ENCODE peak calls at places on chromosomes 7 and 10, in ten cellular contexts. K is transverse colon, C is AG04450, N is IMR-90, R is cardiac muscle cell, I is heart right ventricle, E is endothelial cell of umbilical vein, Y is HL-60, H is fibroblast of lung, W is HCT116. M is an unnamed sample.

GRCh38 chr7:85730016-85730415 is 543.2 kb upstream of the SEMA3D start:
- DNase-seq in E (no peak), K (peak), H (no peak), C (no peak), W (no peak), I (no peak), N (no peak), Y (no peak), R (no peak), M (no peak)

GRCh38 chr7:139694389-139694676 is 83.5 kb downstream of the HIPK2 start:
- DNase-seq in R (no peak), Y (no peak), N (no peak), K (no peak), C (no peak), E (no peak), W (no peak), I (no peak), H (no peak), M (peak)

GRCh38 chr10:59433720-59434428 is 71.5 kb upstream of the FAM13C start:
- DNase-seq in K (no peak), R (no peak), C (no peak), Y (no peak), N (no peak), H (peak), I (no peak), E (no peak), W (no peak), M (no peak)

GRCh38 chr7:17131060-17131345 is 167.4 kb upstream of the AHR start:
- DNase-seq in I (no peak), N (peak), Y (no peak), K (no peak), R (peak), H (peak), E (no peak), C (no peak), W (no peak), M (no peak)

GRCh38 chr7:46146454-46147255 is 225.6 kb upstream of the IGFBP3 start:
- DNase-seq in I (no peak), W (no peak), E (no peak), N (peak), H (peak), K (no peak), Y (no peak), R (no peak), C (no peak), M (no peak)

GRCh38 chr10:131806146-131806545 is 94.7 kb upstream of the PPP2R2D start:
- DNase-seq in C (no peak), Y (no peak), I (no peak), H (no peak), N (no peak), R (no peak), E (no peak), W (no peak), K (no peak), M (no peak)

GRCh38 chr7:159280008-159280407 is 135.3 kb upstream of the VIPR2 start:
- DNase-seq in I (no peak), H (no peak), R (no peak), K (no peak), N (no peak), C (no peak), E (no peak), W (no peak), Y (no peak), M (no peak)

GRCh38 chr7:82036146-82036886 is 266.5 kb upstream of the HGF start:
- DNase-seq in R (no peak), H (peak), C (no peak), I (no peak), W (no peak), K (no peak), Y (no peak), N (peak), E (peak), M (no peak)

GRCh38 chr10:91683976-91684375 is 51.1 kb upstream of the PPP1R3C start:
- DNase-seq in W (no peak), R (no peak), I (no peak), N (peak), K (no peak), Y (no peak), H (peak), E (no peak), C (peak), M (no peak)

GRCh38 chr7:153943428-153944370 is 108.5 kb upstream of the DPP6 start:
- DNase-seq in N (no peak), E (no peak), C (no peak), H (no peak), I (no peak), Y (no peak), K (no peak), W (no peak), R (no peak), M (no peak)

GRCh38 chr10:97713351-97713827 is at the start of gene MARVELD1:
- DNase-seq in Y (peak), E (peak), K (peak), W (no peak), I (peak), C (peak), H (peak), R (peak), N (peak), M (peak)

GRCh38 chr7:158395780-158396214 is 191.8 kb downstream of the PTPRN2 start:
- DNase-seq in H (no peak), K (peak), Y (no peak), R (no peak), I (no peak), N (no peak), W (no peak), E (no peak), C (no peak), M (no peak)

GRCh38 chr10:111523016-111523415 is 446.2 kb downstream of the ADRA2A start:
- DNase-seq in H (no peak), K (no peak), I (no peak), N (no peak), E (no peak), Y (no peak), C (no peak), R (no peak), W (no peak), M (no peak)

GRCh38 chr7:139114585-139114984 is 5.1 kb upstream of the ZC3HAV1 start:
- DNase-seq in C (no peak), R (no peak), I (no peak), Y (no peak), H (no peak), E (no peak), K (no peak), W (no peak), N (no peak), M (no peak)

GRCh38 chr7:30920021-30920583 is 8.4 kb downstream of the AQP1 start:
- DNase-seq in H (peak), N (no peak), Y (no peak), R (no peak), W (no peak), C (no peak), E (no peak), I (peak), K (peak), M (peak)

GRCh38 chr10:1404236-1404952 is 332.9 kb downstream of the ADARB2 start:
- DNase-seq in Y (no peak), C (no peak), E (no peak), I (no peak), W (no peak), K (no peak), R (no peak), H (no peak), N (no peak), M (no peak)

GRCh38 chr10:88851706-88852105 is at the start of gene ANKRD22:
- DNase-seq in N (peak), K (peak), H (peak), W (peak), E (no peak), Y (peak), R (no peak), C (no peak), I (no peak), M (peak)
- H3K4me3 ChIP-seq in N (no peak), K (peak), H (no peak), W (no peak), E (no peak), Y (peak), R (no peak), C (no peak), I (no peak), M (no peak)

GRCh38 chr7:110373514-110374258 is 717.2 kb upstream of the LRRN3 start:
- DNase-seq in Y (no peak), W (no peak), K (no peak), H (peak), I (no peak), E (no peak), N (peak), R (no peak), C (peak), M (no peak)
- H3K27ac ChIP-seq in Y (no peak), W (no peak), K (no peak), H (no peak), I (no peak), E (no peak), N (peak), R (no peak), C (peak), M (no peak)

GRCh38 chr10:80161321-80162084 is 29.0 kb downstream of the PLAC9 start:
- DNase-seq in H (no peak), I (no peak), W (no peak), C (no peak), Y (no peak), R (peak), K (no peak), E (no peak), N (no peak), M (peak)
- TF ChIP-seq CTCF in H (peak), I (peak), W (no peak), C (peak), Y (no peak), R (peak), K (no peak), E (peak), N (peak), M (no peak)

GRCh38 chr10:26391701-26392695 is 46.1 kb upstream of the APBB1IP start:
- DNase-seq in R (no peak), Y (no peak), N (no peak), H (no peak), E (no peak), C (no peak), W (no peak), K (no peak), I (no peak), M (no peak)
- H3K4me3 ChIP-seq in R (no peak), Y (no peak), N (no peak), H (no peak), E (no peak), C (no peak), W (no peak), K (no peak), I (no peak), M (no peak)

GRCh38 chr7:44775383-44776107 is 20.9 kb upstream of the PPIA start:
- DNase-seq in W (no peak), K (no peak), Y (no peak), C (no peak), I (no peak), R (no peak), N (no peak), H (no peak), E (no peak), M (no peak)

GRCh38 chr7:44772440-44772839 is 23.8 kb downstream of the ZMIZ2 start:
- DNase-seq in Y (no peak), N (no peak), C (no peak), W (no peak), R (no peak), E (no peak), H (no peak), K (no peak), I (no peak), M (no peak)

GRCh38 chr7:44772867-44773266 is 23.6 kb upstream of the PPIA start:
- DNase-seq in I (no peak), Y (no peak), C (no peak), H (no peak), K (no peak), E (no peak), N (no peak), R (no peak), W (no peak), M (no peak)

GRCh38 chr7:44771358-44771757 is 22.7 kb downstream of the ZMIZ2 start:
- DNase-seq in N (no peak), I (no peak), W (no peak), K (no peak), E (no peak), H (no peak), C (no peak), Y (no peak), R (no peak), M (no peak)

DNA sequence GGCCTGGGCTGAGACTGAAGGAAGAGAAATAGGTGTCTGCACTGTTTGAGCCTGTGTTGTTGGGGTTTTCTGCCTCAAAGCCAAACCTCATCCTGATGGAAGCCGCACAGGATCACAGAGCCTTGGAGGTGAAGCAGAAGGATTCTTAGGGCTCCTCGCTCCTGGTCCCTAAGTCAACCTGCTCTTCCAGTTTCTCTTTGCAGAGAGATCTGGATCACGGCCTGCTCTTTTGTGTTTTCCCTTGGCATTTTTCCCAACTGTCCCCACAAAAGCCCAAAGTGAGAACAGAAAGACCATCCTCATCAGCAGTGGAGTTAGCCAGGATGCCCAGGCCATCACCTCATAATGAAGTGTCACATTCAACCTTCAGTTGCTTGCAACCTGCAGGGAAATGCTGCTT is 20.3 kb upstream of the PPIA start:
- DNase-seq in Y (no peak), R (no peak), H (no peak), I (no peak), C (no peak), K (no peak), W (no peak), N (no peak), E (no peak), M (no peak)
- H3K27ac ChIP-seq in Y (no peak), R (no peak), H (no peak), I (no peak), C (no peak), K (no peak), W (no peak), N (no peak), E (no peak), M (no peak)

GRCh38 chr10:12484945-12485805 is 135.8 kb downstream of the CAMK1D start:
- DNase-seq in Y (no peak), N (no peak), R (peak), C (no peak), W (no peak), H (no peak), E (no peak), K (peak), I (peak), M (peak)

GRCh38 chr10:12488626-12489025 is 139.3 kb downstream of the CAMK1D start:
- DNase-seq in I (no peak), H (no peak), C (no peak), W (no peak), E (no peak), Y (no peak), N (no peak), K (no peak), R (no peak), M (no peak)

GRCh38 chr10:12489357-12489756 is 140.0 kb downstream of the CAMK1D start:
- DNase-seq in R (no peak), Y (no peak), H (no peak), K (no peak), E (no peak), N (no peak), W (no peak), I (no peak), C (no peak), M (no peak)

GRCh38 chr10:12489806-12490205 is 140.5 kb downstream of the CAMK1D start:
- DNase-seq in Y (no peak), I (no peak), K (no peak), R (peak), N (no peak), H (no peak), C (no peak), E (no peak), W (no peak), M (no peak)

DNA sequence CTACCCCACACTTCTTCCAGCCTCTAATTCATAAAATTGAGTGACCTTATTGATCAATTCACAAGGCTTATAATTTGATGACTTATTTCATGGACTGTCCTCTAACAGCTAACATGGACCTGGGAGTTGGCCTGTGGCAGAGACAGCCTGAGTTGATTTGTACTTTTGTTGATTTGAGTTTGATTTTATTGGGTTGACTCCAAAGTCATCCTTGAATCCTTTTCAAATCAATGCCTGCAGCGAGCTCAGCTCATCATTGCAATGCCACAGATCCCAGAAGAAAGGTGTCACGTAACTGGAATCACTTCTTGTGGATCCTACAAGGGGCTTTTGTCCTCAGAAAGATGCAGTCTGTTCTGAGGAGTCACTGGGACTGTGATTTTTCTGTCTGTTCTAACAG is 138.0 kb downstream of the CAMK1D start:
- DNase-seq in R (no peak), Y (no peak), I (no peak), E (no peak), N (no peak), H (no peak), W (no peak), K (no peak), C (no peak), M (no peak)
- TF ChIP-seq CTCF in R (no peak), Y (no peak), I (no peak), E (no peak), N (no peak), H (no peak), W (no peak), K (no peak), C (no peak), M (no peak)

DNA sequence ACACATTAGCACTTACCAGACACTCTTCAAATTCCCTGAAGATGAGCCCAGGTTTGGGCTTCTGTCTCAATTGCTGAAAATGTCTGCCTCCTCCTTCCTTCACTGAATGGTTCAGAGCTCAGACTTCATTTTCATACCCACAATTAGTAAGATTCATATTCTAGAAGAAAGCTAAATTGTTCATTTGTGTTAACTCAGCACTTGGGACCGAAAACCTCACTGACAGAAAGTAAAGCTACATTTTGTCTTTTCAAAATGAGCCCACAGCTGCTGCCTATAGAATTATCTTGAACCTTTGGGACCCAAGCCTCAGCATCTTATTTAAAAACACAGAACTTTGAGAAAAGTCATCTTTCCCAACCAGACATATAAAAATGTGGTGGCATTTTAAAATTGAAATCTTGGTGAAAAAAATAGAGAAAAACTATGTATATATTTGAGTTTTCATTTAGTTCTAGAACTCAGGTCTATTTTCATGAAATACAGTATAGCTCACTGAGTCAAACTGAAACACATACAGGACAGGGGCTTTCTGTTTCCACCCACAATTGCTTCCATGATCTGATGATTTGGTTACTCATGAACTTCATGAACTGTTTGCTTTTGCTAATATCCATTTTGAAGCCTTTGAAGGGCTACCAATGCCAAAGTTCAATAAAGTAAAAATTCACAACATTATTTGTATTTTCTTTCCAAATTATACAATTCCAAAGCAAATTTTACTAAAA is 119.1 kb upstream of the PFKP start:
- DNase-seq in I (no peak), N (no peak), C (no peak), K (no peak), H (no peak), R (no peak), W (no peak), Y (no peak), E (no peak), M (no peak)
- H3K4me3 ChIP-seq in I (no peak), N (no peak), C (no peak), K (no peak), H (no peak), R (no peak), W (no peak), Y (no peak), E (no peak), M (no peak)

DNA sequence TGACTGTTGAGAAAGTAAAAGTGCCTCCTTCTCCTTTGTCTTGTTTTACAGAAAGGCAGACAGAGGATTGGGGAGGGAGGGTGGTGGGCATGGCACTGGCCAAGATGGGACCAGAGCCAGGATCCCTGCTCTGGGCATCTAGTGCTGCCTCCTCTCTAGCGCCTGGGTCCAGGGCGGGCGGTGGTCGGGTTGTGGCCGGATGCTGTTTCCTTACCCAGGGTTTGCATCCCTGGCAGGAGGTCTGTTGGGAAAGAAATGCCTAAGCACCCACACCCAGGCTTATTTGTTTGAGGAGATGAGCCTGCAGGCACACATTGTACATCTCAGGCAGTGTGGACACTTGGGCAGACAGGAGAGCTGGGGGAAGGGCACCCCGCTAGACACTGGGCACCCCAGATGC is 102.3 kb upstream of the PCBD1 start:
- DNase-seq in K (no peak), N (no peak), E (no peak), W (no peak), Y (no peak), H (no peak), C (no peak), R (no peak), I (no peak), M (no peak)
- H3K27ac ChIP-seq in K (no peak), N (no peak), E (no peak), W (no peak), Y (no peak), H (no peak), C (no peak), R (no peak), I (no peak), M (no peak)

DNA sequence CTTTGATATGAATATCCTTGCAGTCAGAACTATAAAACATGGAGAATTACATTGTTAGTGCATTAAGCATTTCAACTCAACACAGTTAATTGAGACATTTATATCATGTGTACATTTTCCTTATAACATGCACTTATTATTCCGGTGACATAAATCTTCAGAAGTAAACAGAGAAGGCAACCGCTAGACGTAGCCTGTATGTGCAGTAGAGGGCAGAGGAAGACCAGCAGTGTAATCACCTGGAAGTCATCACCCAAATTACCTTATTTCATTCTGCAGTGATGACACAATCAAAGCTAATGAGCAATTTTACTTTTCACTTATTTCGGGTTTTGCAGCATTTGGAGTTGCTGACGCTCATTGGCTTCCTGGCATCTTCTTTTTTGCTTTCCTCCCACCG is 394.6 kb downstream of the SDK1 start:
- DNase-seq in R (no peak), W (no peak), H (no peak), E (no peak), I (no peak), Y (no peak), C (no peak), K (no peak), N (no peak), M (no peak)
- TF ChIP-seq CTCF in R (no peak), W (peak), H (peak), E (no peak), I (peak), Y (no peak), C (peak), K (peak), N (no peak), M (peak)

DNA sequence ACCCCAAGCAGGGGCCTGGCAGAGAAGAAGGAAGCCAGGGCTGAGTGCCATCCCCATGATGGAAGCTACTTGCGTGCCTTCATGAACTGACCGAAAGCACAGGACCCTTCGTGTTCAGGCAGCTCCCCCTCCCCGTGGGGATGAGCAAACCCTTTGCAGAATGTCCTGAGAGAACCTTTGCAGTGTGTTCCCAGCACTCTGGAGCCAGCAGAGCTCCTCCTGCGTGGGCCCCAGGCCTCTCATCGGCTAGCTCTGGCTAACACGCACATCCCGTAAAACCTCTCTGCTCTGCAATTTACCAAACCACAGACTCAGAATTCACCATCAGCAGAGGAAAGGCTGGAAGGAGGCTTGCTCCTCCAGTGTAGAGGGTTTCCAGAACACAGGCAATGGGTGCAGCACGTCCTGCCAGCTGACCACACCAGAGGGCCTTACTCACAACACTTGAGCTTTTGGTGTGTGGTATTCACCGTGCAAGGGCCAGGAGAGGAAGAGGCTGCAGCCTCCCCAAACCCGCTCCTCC is 3.1 kb downstream of the SH3PXD2A start:
- DNase-seq in I (peak), R (no peak), K (peak), W (no peak), N (peak), C (no peak), E (no peak), Y (peak), H (peak), M (no peak)
- H3K4me3 ChIP-seq in I (peak), R (peak), K (no peak), W (no peak), N (no peak), C (peak), E (no peak), Y (no peak), H (peak), M (no peak)

M was measured in Peyer's patch.